ENCODE peak calls at places on chromosomes 3 and 15, in four cellular contexts. L is dorsolateral prefrontal cortex, Z is heart right ventricle, R is right atrium auricular region. G is an unnamed sample.

GRCh38 chr3:128468285-128468790 is 1.6 kb upstream of the DNAJB8 start:
- DNase-seq in L (no peak), Z (no peak), R (no peak), G (no peak)

GRCh38 chr3:18481946-18482548 is 56.9 kb upstream of the SATB1 start:
- DNase-seq in L (no peak), Z (no peak), R (no peak), G (no peak)

GRCh38 chr3:126348308-126348920 is 8.8 kb downstream of the KLF15 start:
- DNase-seq in L (peak; percentile 10), Z (peak; percentile 1), R (peak; percentile 46), G (no peak)

GRCh38 chr15:40313531-40314398 is 6.0 kb upstream of the PLCB2 start:
- DNase-seq in L (no peak), Z (no peak), R (no peak), G (no peak)

GRCh38 chr3:43001094-43001553 is 22.0 kb downstream of the GASK1A start:
- DNase-seq in L (peak; percentile 43), Z (peak; percentile 85), R (peak; percentile 94), G (no peak)

GRCh38 chr3:112736386-112736785 is 95.4 kb upstream of the CCDC80 start:
- DNase-seq in L (no peak), Z (no peak), R (no peak), G (no peak)

GRCh38 chr3:146818301-146818700 is 213.2 kb upstream of the PLSCR5 start:
- DNase-seq in L (no peak), Z (no peak), R (no peak), G (no peak)

GRCh38 chr15:76101655-76102054 is 41.9 kb downstream of the TMEM266 start:
- DNase-seq in L (no peak), Z (no peak), R (no peak), G (no peak)

GRCh38 chr3:181739628-181740027 is 27.9 kb downstream of the SOX2 start:
- DNase-seq in L (no peak), Z (no peak), R (no peak), G (no peak)

GRCh38 chr3:69474186-69474585 is 88.3 kb upstream of the FRMD4B start:
- DNase-seq in L (no peak), Z (no peak), R (no peak), G (no peak)

GRCh38 chr3:194089357-194090177 is 46.4 kb upstream of the HES1 start:
- DNase-seq in L (no peak), Z (peak; percentile 38), R (peak; percentile 87), G (no peak)

GRCh38 chr3:9898467-9899229 is 4.0 kb upstream of the IL17RE start:
- DNase-seq in L (no peak), Z (no peak), R (no peak), G (no peak)

GRCh38 chr3:165185707-165186327 is 10.4 kb downstream of the SLITRK3 start:
- DNase-seq in L (no peak), Z (peak; percentile 29), R (no peak), G (peak; percentile 56)

GRCh38 chr3:100311011-100311410 is 23.5 kb upstream of the NIT2 start:
- DNase-seq in L (no peak), Z (no peak), R (no peak), G (no peak)

GRCh38 chr3:119318871-119319270 is 24.7 kb downstream of the ARHGAP31 start:
- DNase-seq in L (no peak), Z (no peak), R (no peak), G (no peak)

GRCh38 chr3:37996785-37997301 is 6.3 kb downstream of the VILL start:
- DNase-seq in L (no peak), Z (peak; percentile 70), R (peak; percentile 83), G (peak; percentile 80)

GRCh38 chr15:53833134-53833624 is 73.7 kb upstream of the WDR72 start:
- DNase-seq in L (no peak), Z (peak; percentile 47), R (no peak), G (no peak)

GRCh38 chr15:67048281-67049279 is 16.8 kb upstream of the SMAD3 start:
- DNase-seq in L (no peak), Z (no peak), R (no peak), G (no peak)

GRCh38 chr3:65401359-65401810 is 637.3 kb downstream of the MAGI1 start:
- DNase-seq in L (no peak), Z (no peak), R (no peak), G (no peak)

GRCh38 chr3:60742606-60743145 is 508.6 kb downstream of the FHIT start:
- DNase-seq in L (no peak), Z (no peak), R (peak; percentile 63), G (peak; percentile 41)

GRCh38 chr15:78873796-78874761 is 1.4 kb downstream of the MORF4L1 start:
- DNase-seq in L (no peak), Z (peak; percentile 13), R (no peak), G (no peak)

GRCh38 chr15:91385301-91385700 is 285.2 kb downstream of the SV2B start:
- DNase-seq in L (no peak), Z (no peak), R (no peak), G (no peak)

GRCh38 chr3:183381179-183381578 is 47.2 kb downstream of the MCF2L2 start:
- DNase-seq in L (no peak), Z (no peak), R (no peak), G (no peak)

GRCh38 chr3:52291508-52292181 is 4.0 kb downstream of the GLYCTK start:
- DNase-seq in L (no peak), Z (peak; percentile 33), R (no peak), G (peak; percentile 58)

GRCh38 chr15:98684441-98684840 is 36.1 kb downstream of the IGF1R start:
- DNase-seq in L (no peak), Z (no peak), R (no peak), G (no peak)

GRCh38 chr3:30607032-30607833 is 832 bp downstream of the TGFBR2 start:
- DNase-seq in L (no peak), Z (peak; percentile 83), R (peak; percentile 75), G (peak; percentile 29)

GRCh38 chr15:70061086-70061370 is 36.7 kb downstream of the TLE3 start:
- DNase-seq in L (no peak), Z (no peak), R (no peak), G (no peak)

GRCh38 chr3:188303823-188304222 is 149.9 kb downstream of the LPP start:
- DNase-seq in L (no peak), Z (no peak), R (no peak), G (no peak)

GRCh38 chr3:143536817-143537535 is 311.3 kb downstream of the SLC9A9 start:
- DNase-seq in L (no peak), Z (peak; percentile 50), R (no peak), G (no peak)

GRCh38 chr15:31503758-31504461 is 177.3 kb downstream of the KLF13 start:
- DNase-seq in L (no peak), Z (no peak), R (peak; percentile 47), G (no peak)

GRCh38 chr15:92579486-92579885 is 76.1 kb downstream of the FAM174B start:
- DNase-seq in L (no peak), Z (no peak), R (peak; percentile 34), G (no peak)

GRCh38 chr3:66035763-66036477 is 2.8 kb downstream of the MAGI1 start:
- DNase-seq in L (no peak), Z (no peak), R (no peak), G (no peak)

GRCh38 chr15:94230886-94231727 is at the start of gene MCTP2:
- DNase-seq in L (no peak), Z (peak; percentile 34), R (peak; percentile 68), G (peak; percentile 38)

GRCh38 chr3:131503328-131503650 is 518 bp upstream of the MRPL3 start:
- DNase-seq in L (no peak), Z (no peak), R (no peak), G (no peak)

GRCh38 chr3:137075020-137075419 is 117.2 kb downstream of the IL20RB start:
- DNase-seq in L (no peak), Z (no peak), R (no peak), G (no peak)

DNA sequence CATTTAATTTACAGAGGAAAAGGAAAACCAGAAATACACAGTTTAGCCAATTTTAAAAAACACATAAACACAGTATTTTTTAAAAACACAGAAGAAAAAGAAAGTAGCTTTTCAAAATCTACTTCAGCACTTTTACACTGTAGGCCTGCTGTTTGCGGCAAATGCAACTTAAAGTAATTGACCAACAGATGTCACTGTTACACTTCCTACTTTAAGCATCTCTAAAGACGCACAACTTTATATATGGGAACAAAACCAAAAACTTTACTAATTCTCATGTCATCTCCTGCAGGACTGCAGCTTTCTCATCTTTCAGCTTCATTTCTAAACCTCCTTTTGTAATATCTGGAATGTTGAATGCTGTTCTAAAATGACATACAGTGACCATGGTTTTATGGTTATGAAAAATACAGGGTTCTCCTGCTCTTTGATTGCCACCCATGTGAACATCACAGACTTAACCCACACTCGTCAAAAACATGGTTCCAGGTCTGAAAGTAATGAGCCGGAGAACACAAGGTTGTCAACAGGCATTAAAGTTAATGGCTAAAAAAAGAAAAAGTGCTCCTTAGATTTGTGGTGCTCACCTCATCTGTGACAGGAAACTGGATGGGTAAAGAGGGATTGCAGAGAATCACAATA is 107.9 kb downstream of the FMN1 start:
- DNase-seq in L (no peak), Z (no peak), R (no peak), G (no peak)
- TF ChIP-seq CTCF in L (peak; percentile 66), Z (peak; percentile 66), R (peak; percentile 10), G (peak; percentile 72)

DNA sequence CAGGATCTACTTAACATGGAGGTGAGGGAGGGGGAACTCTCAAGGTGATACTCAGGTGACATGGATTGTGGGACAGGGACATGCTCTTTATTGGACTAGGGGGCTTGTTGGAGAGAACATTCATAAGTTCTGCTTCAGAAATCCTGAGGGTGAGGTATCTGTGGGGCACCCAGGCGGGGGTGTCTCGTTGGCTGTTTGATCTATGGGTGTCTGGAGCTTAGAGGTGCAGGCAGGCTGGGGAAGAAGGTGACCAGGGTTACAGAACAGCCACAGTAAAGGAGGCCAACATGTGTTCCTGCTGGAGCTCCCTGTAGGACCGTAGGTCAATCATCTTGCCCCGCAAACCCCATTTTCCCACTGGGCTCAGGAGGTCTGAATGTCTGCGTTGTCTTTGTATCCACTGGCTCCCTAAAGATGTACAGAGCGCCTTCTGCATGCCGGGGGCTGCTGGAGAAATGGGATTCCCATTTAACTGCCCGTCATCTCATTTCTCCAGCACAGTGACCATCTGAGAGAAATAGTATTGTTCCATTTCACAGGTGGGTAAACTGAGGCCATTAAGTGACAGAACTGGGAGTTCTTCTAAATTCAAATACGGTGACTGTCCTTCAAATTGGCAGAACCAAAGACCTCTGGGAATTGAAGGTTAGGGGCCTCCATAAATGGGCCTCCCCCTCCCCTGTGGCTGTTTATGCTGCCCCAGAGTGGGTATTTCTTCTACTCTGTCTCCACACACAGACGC is 40.3 kb upstream of the TSEN2 start:
- DNase-seq in L (no peak), Z (no peak), R (no peak), G (no peak)
- TF ChIP-seq CTCF in L (no peak), Z (no peak), R (no peak), G (no peak)

GRCh38 chr3:101676765-101677435 is at the start of gene ZBTB11:
- DNase-seq in L (peak; percentile 99), Z (peak; percentile 100), R (peak; percentile 100), G (peak; percentile 99)
- TF ChIP-seq CTCF in L (peak; percentile 53), Z (peak; percentile 66), R (no peak), G (peak; percentile 67)

DNA sequence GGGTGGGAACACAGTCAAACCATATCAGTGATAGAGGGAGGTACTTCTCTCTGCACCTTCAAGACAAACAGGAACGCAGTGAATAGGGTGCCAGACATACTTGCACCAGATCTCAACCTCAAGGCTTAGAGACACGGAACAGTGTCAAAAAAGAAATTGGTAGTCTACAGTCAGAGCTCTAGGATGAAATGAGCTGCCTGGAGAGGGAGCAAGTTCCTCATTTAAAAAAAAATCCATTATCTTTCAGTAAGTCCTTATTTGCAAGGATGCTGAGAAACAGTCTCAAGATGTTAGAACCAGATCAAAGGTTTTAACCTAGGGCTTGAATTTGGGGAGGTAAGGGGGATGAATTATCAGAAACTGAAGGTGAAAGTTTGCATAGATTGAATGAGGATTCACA is 20.2 kb upstream of the LMCD1 start:
- DNase-seq in L (no peak), Z (no peak), R (no peak), G (no peak)
- TF ChIP-seq CTCF in L (no peak), Z (peak; percentile 41), R (no peak), G (no peak)

G was measured in neural crest cell.